ENCODE peak calls at places on chromosomes 6 and 20, in five cellular contexts. One of them, this sample, is unnamed.

GRCh38 chr6:111888928-111889696 is 15.9 kb upstream of the FYN start:
- DNase-seq in HepG2: no peak
- DNase-seq in K562: no peak
- DNase-seq in GM12878: no peak
- DNase-seq in HCT116: no peak
- DNase-seq in this sample: no peak

GRCh38 chr20:41340327-41341055 is at the start of gene LPIN3:
- DNase-seq in HCT116: peak
- DNase-seq in GM12878: no peak
- DNase-seq in HepG2: peak
- DNase-seq in K562: peak
- DNase-seq in this sample: peak

GRCh38 chr20:40986774-40987173 is 41.8 kb upstream of the TOP1 start:
- DNase-seq in HCT116: no peak
- DNase-seq in K562: no peak
- DNase-seq in GM12878: no peak
- DNase-seq in HepG2: no peak
- DNase-seq in this sample: no peak

GRCh38 chr20:64230461-64231145 is 24.9 kb upstream of the PCMTD2 start:
- DNase-seq in HCT116: no peak
- DNase-seq in K562: no peak
- DNase-seq in HepG2: no peak
- DNase-seq in GM12878: no peak
- DNase-seq in this sample: no peak

GRCh38 chr6:144314003-144314485 is 28.9 kb downstream of the UTRN start:
- DNase-seq in HepG2: no peak
- DNase-seq in K562: no peak
- DNase-seq in HCT116: no peak
- DNase-seq in GM12878: no peak
- DNase-seq in this sample: no peak

GRCh38 chr6:104835782-104836181 is 23.9 kb downstream of the HACE1 start:
- DNase-seq in HCT116: no peak
- DNase-seq in HepG2: no peak
- DNase-seq in K562: no peak
- DNase-seq in GM12878: no peak
- DNase-seq in this sample: no peak

GRCh38 chr6:120736740-120737139 is 597.5 kb downstream of the TBC1D32 start:
- DNase-seq in HCT116: no peak
- DNase-seq in GM12878: no peak
- DNase-seq in K562: no peak
- DNase-seq in HepG2: no peak
- DNase-seq in this sample: no peak

GRCh38 chr6:21067521-21067920 is 526.0 kb upstream of the SOX4 start:
- DNase-seq in K562: no peak
- DNase-seq in GM12878: no peak
- DNase-seq in HepG2: no peak
- DNase-seq in HCT116: peak
- DNase-seq in this sample: no peak

GRCh38 chr20:53187402-53187801 is 215.2 kb downstream of the TSHZ2 start:
- DNase-seq in K562: no peak
- DNase-seq in GM12878: peak
- DNase-seq in HepG2: no peak
- DNase-seq in HCT116: no peak
- DNase-seq in this sample: no peak

GRCh38 chr6:144896876-144897275 is 611.7 kb downstream of the UTRN start:
- DNase-seq in GM12878: no peak
- DNase-seq in K562: no peak
- DNase-seq in HepG2: no peak
- DNase-seq in HCT116: no peak
- DNase-seq in this sample: no peak

GRCh38 chr6:84651583-84651982 is 112.8 kb downstream of the TBX18 start:
- DNase-seq in HCT116: no peak
- DNase-seq in GM12878: no peak
- DNase-seq in HepG2: no peak
- DNase-seq in K562: no peak
- DNase-seq in this sample: no peak

GRCh38 chr20:4813839-4814695 is 92.4 kb downstream of the PRND start:
- DNase-seq in GM12878: peak
- DNase-seq in HepG2: no peak
- DNase-seq in K562: no peak
- DNase-seq in HCT116: no peak
- DNase-seq in this sample: no peak

GRCh38 chr6:148973809-148974208 is 227.0 kb downstream of the UST start:
- DNase-seq in HCT116: peak
- DNase-seq in HepG2: no peak
- DNase-seq in K562: no peak
- DNase-seq in GM12878: no peak
- DNase-seq in this sample: peak

GRCh38 chr20:50654899-50655298 is 36.4 kb downstream of the RIPOR3 start:
- DNase-seq in GM12878: no peak
- DNase-seq in HCT116: no peak
- DNase-seq in HepG2: no peak
- DNase-seq in K562: no peak
- DNase-seq in this sample: no peak

GRCh38 chr6:87945181-87945580 is 102.5 kb upstream of the SPACA1 start:
- DNase-seq in HepG2: no peak
- DNase-seq in HCT116: no peak
- DNase-seq in GM12878: no peak
- DNase-seq in K562: no peak
- DNase-seq in this sample: no peak

GRCh38 chr6:136761227-136761922 is 30.9 kb downstream of the MAP3K5 start:
- DNase-seq in GM12878: no peak
- DNase-seq in K562: no peak
- DNase-seq in HCT116: no peak
- DNase-seq in HepG2: no peak
- DNase-seq in this sample: no peak

GRCh38 chr6:72622094-72622540 is 253 bp downstream of the KCNQ5 start:
- DNase-seq in K562: peak
- DNase-seq in HepG2: no peak
- DNase-seq in HCT116: no peak
- DNase-seq in GM12878: no peak
- DNase-seq in this sample: peak

GRCh38 chr6:85594197-85594930 is 706 bp upstream of the SNX14 start:
- DNase-seq in HepG2: no peak
- DNase-seq in K562: no peak
- DNase-seq in HCT116: no peak
- DNase-seq in GM12878: no peak
- DNase-seq in this sample: no peak

GRCh38 chr6:157841211-157841840 is 18.3 kb downstream of the SNX9 start:
- DNase-seq in HepG2: no peak
- DNase-seq in HCT116: peak
- DNase-seq in GM12878: peak
- DNase-seq in K562: peak
- DNase-seq in this sample: no peak

GRCh38 chr6:54299542-54300269 is 8.5 kb upstream of the TINAG start:
- DNase-seq in GM12878: no peak
- DNase-seq in K562: no peak
- DNase-seq in HCT116: no peak
- DNase-seq in HepG2: no peak
- DNase-seq in this sample: no peak

GRCh38 chr6:69179681-69180080 is 544.6 kb downstream of the ADGRB3 start:
- DNase-seq in GM12878: no peak
- DNase-seq in HepG2: peak
- DNase-seq in HCT116: no peak
- DNase-seq in K562: no peak
- DNase-seq in this sample: no peak

GRCh38 chr20:3797592-3798404 is 1.7 kb downstream of the CDC25B start:
- DNase-seq in HepG2: peak
- DNase-seq in K562: peak
- DNase-seq in GM12878: no peak
- DNase-seq in HCT116: no peak
- DNase-seq in this sample: no peak

GRCh38 chr20:25484224-25484846 is 76.9 kb downstream of the GINS1 start:
- DNase-seq in HCT116: no peak
- DNase-seq in GM12878: no peak
- DNase-seq in HepG2: no peak
- DNase-seq in K562: no peak
- DNase-seq in this sample: no peak

GRCh38 chr20:6769953-6770831 is 2.7 kb downstream of the BMP2 start:
- DNase-seq in HCT116: no peak
- DNase-seq in K562: no peak
- DNase-seq in GM12878: no peak
- DNase-seq in HepG2: no peak
- DNase-seq in this sample: peak

GRCh38 chr6:79640146-79641111 is 9.3 kb downstream of the SH3BGRL2 start:
- DNase-seq in K562: no peak
- DNase-seq in HepG2: no peak
- DNase-seq in HCT116: no peak
- DNase-seq in GM12878: no peak
- DNase-seq in this sample: no peak

GRCh38 chr6:161373905-161374451 is 100.1 kb upstream of the AGPAT4 start:
- DNase-seq in K562: peak
- DNase-seq in GM12878: no peak
- DNase-seq in HCT116: no peak
- DNase-seq in HepG2: peak
- DNase-seq in this sample: peak

GRCh38 chr20:57888591-57888990 is 178.8 kb upstream of the PMEPA1 start:
- DNase-seq in K562: no peak
- DNase-seq in HepG2: no peak
- DNase-seq in HCT116: no peak
- DNase-seq in GM12878: no peak
- DNase-seq in this sample: no peak

GRCh38 chr20:62917720-62918119 is 8.6 kb downstream of the DIDO1 start:
- DNase-seq in HepG2: no peak
- DNase-seq in GM12878: no peak
- DNase-seq in K562: no peak
- DNase-seq in HCT116: no peak
- DNase-seq in this sample: no peak

GRCh38 chr6:169908403-169908933 is 157.0 kb downstream of the ERMARD start:
- DNase-seq in HCT116: no peak
- DNase-seq in HepG2: no peak
- DNase-seq in GM12878: no peak
- DNase-seq in K562: no peak
- DNase-seq in this sample: no peak

DNA sequence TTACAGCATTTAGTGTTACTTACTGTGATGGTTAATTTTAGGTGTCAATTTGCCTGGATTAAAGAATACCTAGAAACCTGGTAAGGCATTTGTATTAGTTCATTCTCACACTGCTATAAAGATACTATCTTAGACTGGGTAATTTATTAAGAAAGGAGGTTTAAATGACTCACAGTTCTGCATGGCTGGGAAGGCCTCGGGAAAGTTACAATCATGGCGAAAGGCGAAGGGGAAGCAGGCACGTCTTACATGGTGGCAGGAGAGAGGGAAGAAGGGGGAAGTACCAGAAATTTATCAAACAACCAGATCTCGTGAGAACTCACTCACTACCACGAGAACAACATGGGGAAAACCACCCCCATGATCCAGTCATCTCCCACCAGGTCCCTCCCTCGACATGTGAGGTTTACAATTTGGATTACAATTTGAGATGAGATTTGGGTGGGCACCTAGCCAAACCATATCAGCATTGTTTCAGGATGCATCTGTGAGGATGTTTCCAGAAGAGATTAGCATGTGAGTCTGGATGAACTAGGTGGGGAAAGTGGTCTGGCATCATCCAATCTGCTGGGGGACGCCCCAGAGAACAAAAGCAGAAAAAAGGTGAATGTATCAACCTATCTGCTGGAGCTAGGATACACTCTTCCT is 76.8 kb downstream of the MKKS start:
- DNase-seq in HCT116: no peak
- DNase-seq in GM12878: no peak
- DNase-seq in K562: no peak
- DNase-seq in HepG2: no peak
- DNase-seq in this sample: no peak
- TF ChIP-seq POLR2AphosphoS5 in HCT116: no peak
- TF ChIP-seq POLR2AphosphoS5 in GM12878: no peak
- TF ChIP-seq POLR2AphosphoS5 in K562: no peak
- TF ChIP-seq POLR2AphosphoS5 in HepG2: no peak
- TF ChIP-seq POLR2AphosphoS5 in this sample: no peak

GRCh38 chr6:26595669-26596269 is 984 bp upstream of the ABT1 start:
- DNase-seq in HepG2: peak
- DNase-seq in GM12878: no peak
- DNase-seq in HCT116: peak
- DNase-seq in K562: peak
- DNase-seq in this sample: peak

GRCh38 chr6:26594128-26594493 is 2.6 kb upstream of the ABT1 start:
- DNase-seq in K562: peak
- DNase-seq in HCT116: no peak
- DNase-seq in HepG2: no peak
- DNase-seq in GM12878: no peak
- DNase-seq in this sample: no peak

GRCh38 chr6:26594730-26595632 is 1.8 kb upstream of the ABT1 start:
- DNase-seq in K562: peak
- DNase-seq in HepG2: peak
- DNase-seq in GM12878: no peak
- DNase-seq in HCT116: peak
- DNase-seq in this sample: peak

GRCh38 chr6:26592649-26593048 is 4.1 kb upstream of the ABT1 start:
- DNase-seq in K562: no peak
- DNase-seq in HCT116: no peak
- DNase-seq in GM12878: no peak
- DNase-seq in HepG2: peak
- DNase-seq in this sample: no peak

DNA sequence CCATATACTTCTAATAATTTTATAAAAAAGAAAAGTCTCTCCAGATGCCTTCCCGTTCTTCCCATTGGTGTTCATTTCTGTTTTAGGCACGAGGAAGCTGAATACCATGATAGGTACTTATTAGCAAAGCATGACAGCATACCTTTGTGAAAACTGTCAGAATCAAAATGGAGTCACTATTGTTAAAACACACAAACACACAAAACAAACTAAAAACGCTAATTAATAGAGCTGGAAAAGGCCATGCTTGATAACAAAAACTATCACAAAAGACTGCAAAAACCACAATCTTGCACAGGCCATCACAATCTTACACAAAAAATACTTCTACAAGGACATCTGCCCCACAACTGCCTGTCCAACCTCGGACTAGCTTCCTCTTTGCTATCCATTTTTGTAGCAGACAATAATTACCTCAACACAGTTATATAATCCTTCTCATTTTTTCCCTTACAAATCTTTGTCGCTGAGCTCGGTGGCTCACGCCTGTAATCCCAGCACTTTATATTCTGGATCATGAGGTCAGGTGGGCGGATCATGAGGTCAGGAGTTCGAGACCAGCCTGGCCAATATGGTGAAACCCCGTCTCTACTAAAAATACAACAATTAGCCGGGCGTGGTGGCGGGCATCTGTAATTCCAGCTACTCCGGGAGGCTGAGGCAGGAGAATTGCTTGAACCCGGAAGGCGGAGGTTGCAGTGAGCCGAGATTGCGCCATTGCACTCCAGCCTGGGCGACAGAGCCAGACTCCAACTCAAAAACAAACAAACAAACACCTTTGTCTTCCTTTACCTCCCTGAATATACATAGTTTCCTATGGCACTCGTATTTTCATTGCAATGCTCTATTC is 3.2 kb upstream of the ABT1 start:
- DNase-seq in K562: no peak
- DNase-seq in GM12878: no peak
- DNase-seq in HCT116: no peak
- DNase-seq in HepG2: no peak
- DNase-seq in this sample: no peak
- TF ChIP-seq EZH2 in K562: no peak
- TF ChIP-seq EZH2 in GM12878: no peak
- TF ChIP-seq EZH2 in HCT116: no peak
- TF ChIP-seq EZH2 in HepG2: no peak
- TF ChIP-seq EZH2 in this sample: no peak

GRCh38 chr20:36255445-36255844 is 19.2 kb downstream of the AAR2 start:
- DNase-seq in K562: no peak
- DNase-seq in HCT116: no peak
- DNase-seq in GM12878: no peak
- DNase-seq in HepG2: no peak
- DNase-seq in this sample: no peak
- TF ChIP-seq SIN3A in K562: no peak
- TF ChIP-seq SIN3A in HCT116: no peak
- TF ChIP-seq SIN3A in GM12878: no peak
- TF ChIP-seq SIN3A in HepG2: no peak
- TF ChIP-seq SIN3A in this sample: no peak

GRCh38 chr6:93566285-93566684 is 146.9 kb upstream of the EPHA7 start:
- DNase-seq in GM12878: no peak
- DNase-seq in HCT116: no peak
- DNase-seq in HepG2: no peak
- DNase-seq in K562: no peak
- DNase-seq in this sample: no peak
- TF ChIP-seq POLR2AphosphoS5 in GM12878: no peak
- TF ChIP-seq POLR2AphosphoS5 in HCT116: no peak
- TF ChIP-seq POLR2AphosphoS5 in HepG2: no peak
- TF ChIP-seq POLR2AphosphoS5 in K562: no peak
- TF ChIP-seq POLR2AphosphoS5 in this sample: no peak

This sample was measured in H1.